ENCODE peak calls at places on chromosomes 5 and 9, in eight cellular contexts. One of them, this sample, is unnamed.

GRCh38 chr9:137836151-137836830 is 41.3 kb upstream of the CACNA1B start:
- DNase-seq in PC-9: no peak
- DNase-seq in type B pancreatic cell: no peak
- DNase-seq in osteoblast: peak
- DNase-seq in ovary: no peak
- DNase-seq in PC-3: no peak
- DNase-seq in GM12865: no peak
- DNase-seq in fibroblast of mammary gland: no peak
- DNase-seq in this sample: no peak

GRCh38 chr5:67547682-67548081 is 351.1 kb upstream of the CD180 start:
- DNase-seq in PC-9: no peak
- DNase-seq in type B pancreatic cell: no peak
- DNase-seq in osteoblast: no peak
- DNase-seq in ovary: no peak
- DNase-seq in PC-3: no peak
- DNase-seq in GM12865: no peak
- DNase-seq in fibroblast of mammary gland: no peak
- DNase-seq in this sample: no peak

GRCh38 chr9:19517202-19517942 is 108.6 kb downstream of the ACER2 start:
- DNase-seq in PC-9: no peak
- DNase-seq in type B pancreatic cell: no peak
- DNase-seq in osteoblast: no peak
- DNase-seq in ovary: no peak
- DNase-seq in PC-3: peak
- DNase-seq in GM12865: peak
- DNase-seq in fibroblast of mammary gland: no peak
- DNase-seq in this sample: no peak

GRCh38 chr9:99011161-99011709 is 67.5 kb downstream of the COL15A1 start:
- DNase-seq in PC-9: no peak
- DNase-seq in type B pancreatic cell: no peak
- DNase-seq in osteoblast: peak
- DNase-seq in ovary: no peak
- DNase-seq in PC-3: peak
- DNase-seq in GM12865: no peak
- DNase-seq in fibroblast of mammary gland: peak
- DNase-seq in this sample: peak

GRCh38 chr5:93583799-93584530 is 943 bp downstream of the NR2F1 start:
- DNase-seq in PC-9: no peak
- DNase-seq in type B pancreatic cell: no peak
- DNase-seq in osteoblast: peak
- DNase-seq in ovary: peak
- DNase-seq in PC-3: peak
- DNase-seq in GM12865: peak
- DNase-seq in fibroblast of mammary gland: peak
- DNase-seq in this sample: peak

GRCh38 chr5:93585753-93586385 is 2.8 kb downstream of the NR2F1 start:
- DNase-seq in PC-9: no peak
- DNase-seq in type B pancreatic cell: no peak
- DNase-seq in osteoblast: peak
- DNase-seq in ovary: no peak
- DNase-seq in PC-3: no peak
- DNase-seq in GM12865: no peak
- DNase-seq in fibroblast of mammary gland: peak
- DNase-seq in this sample: no peak

GRCh38 chr5:122492675-122493074 is 180.6 kb downstream of the SNCAIP start:
- DNase-seq in PC-9: no peak
- DNase-seq in type B pancreatic cell: no peak
- DNase-seq in osteoblast: peak
- DNase-seq in ovary: no peak
- DNase-seq in PC-3: peak
- DNase-seq in GM12865: peak
- DNase-seq in fibroblast of mammary gland: peak
- DNase-seq in this sample: no peak

GRCh38 chr5:39020465-39020864 is 53.7 kb downstream of the RICTOR start:
- DNase-seq in PC-9: no peak
- DNase-seq in type B pancreatic cell: no peak
- DNase-seq in osteoblast: no peak
- DNase-seq in ovary: no peak
- DNase-seq in PC-3: no peak
- DNase-seq in GM12865: no peak
- DNase-seq in fibroblast of mammary gland: no peak
- DNase-seq in this sample: no peak

GRCh38 chr5:111043712-111044506 is 27.6 kb upstream of the TSLP start:
- DNase-seq in PC-9: peak
- DNase-seq in type B pancreatic cell: no peak
- DNase-seq in osteoblast: no peak
- DNase-seq in ovary: no peak
- DNase-seq in PC-3: peak
- DNase-seq in GM12865: no peak
- DNase-seq in fibroblast of mammary gland: peak
- DNase-seq in this sample: peak

GRCh38 chr5:143434261-143435206 is 31.0 kb upstream of the NR3C1 start:
- DNase-seq in PC-9: no peak
- DNase-seq in type B pancreatic cell: no peak
- DNase-seq in osteoblast: peak
- DNase-seq in ovary: no peak
- DNase-seq in PC-3: no peak
- DNase-seq in GM12865: peak
- DNase-seq in fibroblast of mammary gland: peak
- DNase-seq in this sample: no peak

GRCh38 chr5:175922192-175922885 is 45.8 kb downstream of the THOC3 start:
- DNase-seq in PC-9: peak
- DNase-seq in type B pancreatic cell: no peak
- DNase-seq in osteoblast: peak
- DNase-seq in ovary: no peak
- DNase-seq in PC-3: peak
- DNase-seq in GM12865: no peak
- DNase-seq in fibroblast of mammary gland: peak
- DNase-seq in this sample: peak

GRCh38 chr5:53714324-53715010 is 154.0 kb downstream of the NDUFS4 start:
- DNase-seq in PC-9: peak
- DNase-seq in type B pancreatic cell: no peak
- DNase-seq in osteoblast: no peak
- DNase-seq in ovary: no peak
- DNase-seq in PC-3: peak
- DNase-seq in GM12865: no peak
- DNase-seq in fibroblast of mammary gland: no peak
- DNase-seq in this sample: peak

GRCh38 chr9:108553111-108553635 is 302.6 kb downstream of the ACTL7B start:
- DNase-seq in PC-9: peak
- DNase-seq in type B pancreatic cell: no peak
- DNase-seq in osteoblast: no peak
- DNase-seq in ovary: no peak
- DNase-seq in PC-3: no peak
- DNase-seq in GM12865: no peak
- DNase-seq in fibroblast of mammary gland: no peak
- DNase-seq in this sample: no peak

GRCh38 chr5:82748688-82749091 is 328.5 kb downstream of the TMEM167A start:
- DNase-seq in PC-9: no peak
- DNase-seq in type B pancreatic cell: no peak
- DNase-seq in osteoblast: no peak
- DNase-seq in ovary: no peak
- DNase-seq in PC-3: no peak
- DNase-seq in GM12865: peak
- DNase-seq in fibroblast of mammary gland: no peak
- DNase-seq in this sample: peak

GRCh38 chr9:98615633-98616032 is 93.1 kb downstream of the GABBR2 start:
- DNase-seq in PC-9: no peak
- DNase-seq in type B pancreatic cell: no peak
- DNase-seq in osteoblast: no peak
- DNase-seq in ovary: no peak
- DNase-seq in PC-3: no peak
- DNase-seq in GM12865: no peak
- DNase-seq in fibroblast of mammary gland: no peak
- DNase-seq in this sample: no peak

GRCh38 chr5:153960269-153961215 is 78.2 kb downstream of the FAM114A2 start:
- DNase-seq in PC-9: no peak
- DNase-seq in type B pancreatic cell: no peak
- DNase-seq in osteoblast: no peak
- DNase-seq in ovary: no peak
- DNase-seq in PC-3: no peak
- DNase-seq in GM12865: no peak
- DNase-seq in fibroblast of mammary gland: peak
- DNase-seq in this sample: no peak

GRCh38 chr9:116491659-116492058 is 195.4 kb upstream of the TRIM32 start:
- DNase-seq in PC-9: no peak
- DNase-seq in type B pancreatic cell: no peak
- DNase-seq in osteoblast: peak
- DNase-seq in ovary: no peak
- DNase-seq in PC-3: no peak
- DNase-seq in GM12865: no peak
- DNase-seq in fibroblast of mammary gland: no peak
- DNase-seq in this sample: no peak

GRCh38 chr5:68960469-68960868 is 133.3 kb upstream of the SLC30A5 start:
- DNase-seq in PC-9: no peak
- DNase-seq in type B pancreatic cell: no peak
- DNase-seq in osteoblast: no peak
- DNase-seq in ovary: no peak
- DNase-seq in PC-3: no peak
- DNase-seq in GM12865: no peak
- DNase-seq in fibroblast of mammary gland: no peak
- DNase-seq in this sample: no peak

GRCh38 chr9:96453625-96454024 is 3.7 kb downstream of the HABP4 start:
- DNase-seq in PC-9: no peak
- DNase-seq in type B pancreatic cell: no peak
- DNase-seq in osteoblast: peak
- DNase-seq in ovary: no peak
- DNase-seq in PC-3: peak
- DNase-seq in GM12865: peak
- DNase-seq in fibroblast of mammary gland: peak
- DNase-seq in this sample: peak

GRCh38 chr9:114246558-114246957 is 76.3 kb upstream of the ORM1 start:
- DNase-seq in PC-9: no peak
- DNase-seq in type B pancreatic cell: no peak
- DNase-seq in osteoblast: no peak
- DNase-seq in ovary: no peak
- DNase-seq in PC-3: no peak
- DNase-seq in GM12865: no peak
- DNase-seq in fibroblast of mammary gland: no peak
- DNase-seq in this sample: no peak

GRCh38 chr5:74903165-74903787 is 37.1 kb upstream of the FAM169A start:
- DNase-seq in PC-9: peak
- DNase-seq in type B pancreatic cell: no peak
- DNase-seq in osteoblast: peak
- DNase-seq in ovary: no peak
- DNase-seq in PC-3: peak
- DNase-seq in GM12865: peak
- DNase-seq in fibroblast of mammary gland: peak
- DNase-seq in this sample: peak
- TF ChIP-seq CTCF in PC-9: peak
- TF ChIP-seq CTCF in type B pancreatic cell: peak
- TF ChIP-seq CTCF in osteoblast: peak
- TF ChIP-seq CTCF in ovary: no peak
- TF ChIP-seq CTCF in PC-3: peak
- TF ChIP-seq CTCF in GM12865: peak
- TF ChIP-seq CTCF in fibroblast of mammary gland: peak
- TF ChIP-seq CTCF in this sample: peak

GRCh38 chr9:107239474-107239873 is 43.6 kb upstream of the RAD23B start:
- DNase-seq in PC-9: peak
- DNase-seq in type B pancreatic cell: no peak
- DNase-seq in osteoblast: no peak
- DNase-seq in ovary: no peak
- DNase-seq in PC-3: peak
- DNase-seq in GM12865: peak
- DNase-seq in fibroblast of mammary gland: peak
- DNase-seq in this sample: peak
- TF ChIP-seq CTCF in PC-9: peak
- TF ChIP-seq CTCF in type B pancreatic cell: no peak
- TF ChIP-seq CTCF in osteoblast: peak
- TF ChIP-seq CTCF in ovary: no peak
- TF ChIP-seq CTCF in PC-3: peak
- TF ChIP-seq CTCF in GM12865: peak
- TF ChIP-seq CTCF in fibroblast of mammary gland: peak
- TF ChIP-seq CTCF in this sample: peak

GRCh38 chr9:135478858-135479468 is 619 bp upstream of the PPP1R26 start:
- DNase-seq in PC-9: peak
- DNase-seq in type B pancreatic cell: no peak
- DNase-seq in osteoblast: peak
- DNase-seq in ovary: peak
- DNase-seq in PC-3: peak
- DNase-seq in GM12865: no peak
- DNase-seq in fibroblast of mammary gland: peak
- DNase-seq in this sample: peak
- TF ChIP-seq CTCF in PC-9: no peak
- TF ChIP-seq CTCF in type B pancreatic cell: peak
- TF ChIP-seq CTCF in osteoblast: no peak
- TF ChIP-seq CTCF in ovary: no peak
- TF ChIP-seq CTCF in PC-3: peak
- TF ChIP-seq CTCF in GM12865: no peak
- TF ChIP-seq CTCF in fibroblast of mammary gland: no peak
- TF ChIP-seq CTCF in this sample: peak

DNA sequence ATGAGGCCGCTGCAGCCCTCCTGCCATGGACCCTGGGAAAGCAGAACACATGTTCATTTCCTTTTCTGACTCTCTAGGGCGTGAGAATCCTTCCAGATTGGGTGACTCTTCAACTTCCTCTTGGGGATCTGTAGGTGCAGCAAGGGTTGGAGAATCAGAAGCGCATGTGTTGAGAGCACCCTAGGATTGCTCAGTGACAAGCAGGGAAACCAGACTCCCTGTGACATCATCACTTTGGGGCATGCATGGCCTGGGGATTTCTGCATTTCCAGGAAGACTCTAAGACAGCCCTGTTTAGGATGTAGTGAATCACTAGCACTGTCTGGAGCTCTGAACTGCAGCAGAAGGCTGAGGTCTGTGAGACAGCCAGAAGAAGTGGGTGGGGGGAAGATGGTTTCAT is 15.1 kb upstream of the LCP2 start:
- DNase-seq in PC-9: no peak
- DNase-seq in type B pancreatic cell: no peak
- DNase-seq in osteoblast: no peak
- DNase-seq in ovary: no peak
- DNase-seq in PC-3: no peak
- DNase-seq in GM12865: peak
- DNase-seq in fibroblast of mammary gland: peak
- DNase-seq in this sample: peak
- TF ChIP-seq CTCF in PC-9: no peak
- TF ChIP-seq CTCF in type B pancreatic cell: no peak
- TF ChIP-seq CTCF in osteoblast: no peak
- TF ChIP-seq CTCF in ovary: no peak
- TF ChIP-seq CTCF in PC-3: no peak
- TF ChIP-seq CTCF in GM12865: no peak
- TF ChIP-seq CTCF in fibroblast of mammary gland: no peak
- TF ChIP-seq CTCF in this sample: no peak

GRCh38 chr5:140869555-140869886 is 764 bp downstream of the PCDHA11 start:
- DNase-seq in PC-9: no peak
- DNase-seq in type B pancreatic cell: no peak
- DNase-seq in osteoblast: no peak
- DNase-seq in ovary: no peak
- DNase-seq in PC-3: no peak
- DNase-seq in GM12865: no peak
- DNase-seq in fibroblast of mammary gland: peak
- DNase-seq in this sample: peak

GRCh38 chr5:140870221-140871201 is 1.8 kb downstream of the PCDHA11 start:
- DNase-seq in PC-9: no peak
- DNase-seq in type B pancreatic cell: no peak
- DNase-seq in osteoblast: no peak
- DNase-seq in ovary: no peak
- DNase-seq in PC-3: no peak
- DNase-seq in GM12865: no peak
- DNase-seq in fibroblast of mammary gland: no peak
- DNase-seq in this sample: no peak

GRCh38 chr5:140868721-140869554 is at the start of gene PCDHA11:
- DNase-seq in PC-9: no peak
- DNase-seq in type B pancreatic cell: no peak
- DNase-seq in osteoblast: no peak
- DNase-seq in ovary: no peak
- DNase-seq in PC-3: no peak
- DNase-seq in GM12865: no peak
- DNase-seq in fibroblast of mammary gland: peak
- DNase-seq in this sample: peak
- TF ChIP-seq CTCF in PC-9: peak
- TF ChIP-seq CTCF in type B pancreatic cell: peak
- TF ChIP-seq CTCF in osteoblast: no peak
- TF ChIP-seq CTCF in ovary: no peak
- TF ChIP-seq CTCF in PC-3: peak
- TF ChIP-seq CTCF in GM12865: no peak
- TF ChIP-seq CTCF in fibroblast of mammary gland: peak
- TF ChIP-seq CTCF in this sample: peak